ENCODE peak calls at places on chromosome 1, in six cellular contexts. U is GM20000, A is chondrocyte, Q is HFFc6, C is choroid plexus epithelial cell, O is nephron progenitor cell. V is an unnamed sample.

GRCh38 chr1:113758631-113759340 is 500 bp downstream of the PHTF1 start:
- DNase-seq in U (peak), A (no peak), Q (peak), C (peak), O (peak), V (peak)

GRCh38 chr1:67304023-67304422 is 3.6 kb upstream of the IL12RB2 start:
- DNase-seq in U (no peak), A (no peak), Q (no peak), C (no peak), O (no peak), V (no peak)

GRCh38 chr1:58442114-58442513 is 104.4 kb downstream of the OMA1 start:
- DNase-seq in U (no peak), A (no peak), Q (no peak), C (peak), O (no peak), V (no peak)

GRCh38 chr1:3610165-3610822 is 1.0 kb downstream of the MEGF6 start:
- DNase-seq in U (no peak), A (no peak), Q (no peak), C (peak), O (peak), V (no peak)

GRCh38 chr1:150009604-150010387 is 730 bp downstream of the OTUD7B start:
- DNase-seq in U (peak), A (no peak), Q (peak), C (peak), O (peak), V (peak)

GRCh38 chr1:246220495-246221065 is 286.5 kb downstream of the SMYD3 start:
- DNase-seq in U (no peak), A (peak), Q (no peak), C (no peak), O (no peak), V (no peak)

GRCh38 chr1:189206617-189207016 is 1271.0 kb downstream of the BRINP3 start:
- DNase-seq in U (no peak), A (no peak), Q (no peak), C (no peak), O (no peak), V (no peak)

GRCh38 chr1:63575340-63575826 is 17.8 kb upstream of the PGM1 start:
- DNase-seq in U (no peak), A (no peak), Q (peak), C (peak), O (no peak), V (peak)

GRCh38 chr1:150549496-150550221 is 451 bp downstream of the ADAMTSL4 start:
- DNase-seq in U (no peak), A (no peak), Q (no peak), C (no peak), O (peak), V (peak)

GRCh38 chr1:56566040-56566774 is 13.2 kb downstream of the PLPP3 start:
- DNase-seq in U (no peak), A (no peak), Q (no peak), C (no peak), O (no peak), V (no peak)

GRCh38 chr1:6178751-6179563 is 1.2 kb downstream of the CHD5 start:
- DNase-seq in U (peak), A (no peak), Q (no peak), C (no peak), O (peak), V (no peak)

GRCh38 chr1:211928993-211929637 is 98.6 kb upstream of the LPGAT1 start:
- DNase-seq in U (no peak), A (no peak), Q (no peak), C (peak), O (no peak), V (peak)

DNA sequence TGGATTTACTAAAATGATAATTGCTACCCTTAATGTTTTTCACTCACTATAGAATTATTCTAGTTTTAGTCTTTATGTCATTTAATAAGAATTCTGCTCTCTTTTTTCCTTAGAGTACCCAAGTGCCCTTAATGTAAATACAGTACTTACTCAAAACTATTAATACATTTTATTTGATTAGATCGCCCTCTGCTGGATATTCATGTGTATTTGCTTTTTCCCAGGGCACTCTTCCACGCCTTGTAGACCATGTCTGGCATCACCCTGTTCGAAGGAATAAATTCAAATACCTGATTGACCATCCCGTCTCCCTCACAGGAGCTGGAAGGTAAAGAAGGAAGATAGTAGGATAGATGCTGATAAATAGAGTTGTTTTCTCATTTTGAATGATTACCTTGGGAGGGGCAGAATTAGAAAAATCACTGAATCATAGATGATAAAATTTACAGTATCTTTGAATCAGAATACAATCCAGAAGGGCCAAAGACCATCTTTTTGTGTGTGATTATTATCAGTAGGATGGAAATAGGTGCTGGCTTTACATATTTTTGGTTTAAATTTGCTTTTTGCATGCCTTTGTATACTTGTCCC is 4.1 kb downstream of the AXDND1 start:
- DNase-seq in U (peak), A (no peak), Q (peak), C (peak), O (peak), V (peak)
- TF ChIP-seq CTCF in U (peak), A (peak), Q (peak), C (peak), O (peak), V (peak)

DNA sequence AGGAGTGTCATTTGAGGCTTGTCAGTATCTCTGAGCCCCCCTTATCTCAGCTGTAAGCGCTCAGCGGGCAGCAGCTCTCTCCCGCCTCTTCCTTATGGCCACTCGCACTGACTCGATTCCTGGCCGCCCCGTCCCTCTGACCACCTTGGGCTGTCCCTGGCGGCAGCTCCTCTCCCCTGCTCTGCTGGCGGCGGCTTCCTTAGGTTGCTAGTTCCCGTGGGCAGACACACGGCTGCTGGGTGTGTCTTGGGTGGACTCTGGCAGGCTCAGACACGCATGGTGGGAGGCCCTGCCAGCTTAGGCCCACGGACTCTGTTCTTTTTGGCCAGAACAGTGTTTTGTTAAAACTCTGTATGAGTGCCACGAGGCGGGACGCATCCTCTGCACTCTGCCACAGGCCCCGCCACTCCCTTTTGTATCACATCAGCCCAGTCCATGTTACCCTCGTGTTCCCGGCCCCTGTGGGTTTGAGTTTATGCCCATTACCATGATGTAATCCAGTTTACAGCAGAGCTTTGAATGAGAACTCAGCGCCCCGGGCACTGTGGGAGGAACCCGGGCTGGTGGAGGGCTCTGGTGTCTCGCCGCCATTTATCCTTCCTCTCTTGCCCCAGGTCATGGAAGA is 45.9 kb downstream of the COQ8A start:
- DNase-seq in U (peak), A (no peak), Q (no peak), C (no peak), O (no peak), V (no peak)
- TF ChIP-seq CTCF in U (no peak), A (no peak), Q (no peak), C (no peak), O (no peak), V (no peak)

GRCh38 chr1:151887028-151887427 is 22.3 kb downstream of the THEM4 start:
- DNase-seq in U (no peak), A (no peak), Q (peak), C (peak), O (no peak), V (peak)

GRCh38 chr1:151882466-151882865 is 26.8 kb downstream of the THEM4 start:
- DNase-seq in U (no peak), A (no peak), Q (no peak), C (no peak), O (no peak), V (no peak)

GRCh38 chr1:151885479-151885878 is 23.8 kb downstream of the THEM4 start:
- DNase-seq in U (no peak), A (no peak), Q (no peak), C (no peak), O (no peak), V (no peak)

GRCh38 chr1:151875419-151876097 is 22.0 kb upstream of the THEM5 start:
- DNase-seq in U (no peak), A (no peak), Q (no peak), C (no peak), O (no peak), V (no peak)

GRCh38 chr1:151881479-151881878 is 27.8 kb downstream of the THEM4 start:
- DNase-seq in U (no peak), A (no peak), Q (no peak), C (no peak), O (no peak), V (peak)
- TF ChIP-seq CTCF in U (no peak), A (peak), Q (no peak), C (no peak), O (no peak), V (peak)

GRCh38 chr1:235093013-235093618 is 35.5 kb downstream of the TOMM20 start:
- DNase-seq in U (no peak), A (no peak), Q (peak), C (peak), O (peak), V (no peak)
- TF ChIP-seq CTCF in U (peak), A (no peak), Q (no peak), C (peak), O (no peak), V (no peak)

GRCh38 chr1:41021526-41022308 is at the start of gene SLFNL1:
- DNase-seq in U (no peak), A (no peak), Q (peak), C (peak), O (peak), V (peak)
- TF ChIP-seq CTCF in U (no peak), A (no peak), Q (no peak), C (peak), O (no peak), V (no peak)

DNA sequence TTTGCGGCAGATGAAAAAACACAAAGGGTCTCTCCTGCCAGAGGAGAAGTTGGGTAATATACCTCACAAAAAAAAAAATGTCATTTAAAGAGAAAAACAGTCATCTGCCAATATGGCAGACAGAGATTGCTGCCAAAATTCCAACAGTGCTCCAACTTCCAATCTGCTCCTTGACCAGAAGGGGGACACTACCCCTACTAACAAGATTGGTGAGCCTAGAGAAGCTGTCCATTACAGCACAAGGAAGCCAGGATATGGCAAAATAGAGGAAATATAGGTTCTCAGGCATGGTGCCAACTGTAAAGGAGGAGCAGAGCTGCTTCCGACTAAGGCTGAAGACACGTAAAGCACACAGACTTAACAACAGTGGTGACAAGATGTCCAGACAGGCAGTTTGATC is 453.5 kb downstream of the TTLL7 start:
- DNase-seq in U (no peak), A (no peak), Q (no peak), C (peak), O (no peak), V (peak)
- TF ChIP-seq CTCF in U (no peak), A (peak), Q (no peak), C (peak), O (peak), V (no peak)

DNA sequence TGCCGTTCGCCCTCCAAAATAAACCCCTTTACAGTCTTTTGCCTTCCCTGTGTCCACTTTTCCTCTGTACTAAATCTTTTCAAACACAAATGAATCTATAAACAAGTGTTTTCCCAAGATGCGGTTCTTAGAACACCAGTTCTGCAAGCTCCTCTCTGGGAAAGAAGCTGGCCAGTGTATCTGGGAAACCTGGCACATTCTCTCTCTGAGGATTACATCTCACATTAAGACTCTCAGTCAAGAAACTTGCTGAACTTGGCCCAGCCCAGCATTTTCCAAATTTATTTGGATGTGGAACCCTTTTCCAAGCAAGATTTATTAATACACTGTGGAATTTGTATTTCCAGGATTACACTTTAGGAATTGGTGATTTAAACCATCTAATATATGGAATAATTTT is 105.7 kb downstream of the ZNF281 start:
- DNase-seq in U (no peak), A (no peak), Q (no peak), C (no peak), O (no peak), V (no peak)
- TF ChIP-seq CTCF in U (no peak), A (no peak), Q (no peak), C (no peak), O (no peak), V (no peak)

DNA sequence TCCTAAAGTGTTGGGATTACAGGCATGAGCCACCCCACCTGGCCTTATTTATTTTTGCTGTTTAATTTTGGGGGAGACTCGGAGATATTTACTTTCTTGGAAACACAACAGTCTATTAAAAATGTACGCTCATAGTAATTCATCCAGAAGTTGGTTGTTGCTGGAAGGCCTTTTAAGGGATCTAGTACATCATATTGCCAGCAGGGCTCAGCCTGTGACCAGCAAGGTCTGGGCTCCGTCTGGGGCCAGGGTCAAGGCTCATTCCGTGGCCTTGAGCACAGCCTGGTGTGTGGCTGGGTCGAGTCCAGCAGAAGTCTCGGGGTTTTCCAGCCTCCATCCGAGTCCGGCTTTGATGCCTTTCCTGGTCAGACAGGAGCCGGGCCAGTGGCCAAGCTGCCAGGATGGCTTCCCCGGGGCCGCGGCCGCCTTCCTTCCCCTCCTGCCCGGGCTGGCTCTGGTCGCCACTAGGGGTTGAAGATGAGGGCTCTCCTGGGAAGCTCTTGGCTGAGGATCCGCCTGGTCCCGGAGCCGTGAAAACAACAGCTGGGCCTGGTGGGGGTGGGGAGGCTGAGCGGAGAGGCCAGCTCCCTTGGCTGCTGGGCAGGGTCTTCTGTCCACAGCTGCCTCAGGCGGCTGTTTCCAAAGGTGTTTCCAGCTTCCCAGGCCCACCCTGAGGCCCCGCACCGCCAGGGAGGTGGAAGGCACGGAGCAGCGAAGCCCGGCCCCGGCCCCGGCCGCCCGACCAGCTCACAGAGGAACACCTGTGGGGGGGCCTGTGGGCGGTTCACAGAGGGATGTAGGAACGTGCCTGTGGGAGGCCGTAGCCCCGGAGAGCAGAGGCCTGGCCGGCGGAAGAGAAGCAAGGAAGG is 5.1 kb upstream of the VWA1 start:
- DNase-seq in U (peak), A (peak), Q (no peak), C (peak), O (peak), V (no peak)
- TF ChIP-seq CTCF in U (no peak), A (peak), Q (no peak), C (peak), O (no peak), V (no peak)

GRCh38 chr1:225573216-225573615 is 79.7 kb downstream of the ENAH start:
- DNase-seq in U (no peak), A (no peak), Q (no peak), C (no peak), O (no peak), V (no peak)

GRCh38 chr1:225572422-225572821 is 80.5 kb downstream of the ENAH start:
- DNase-seq in U (no peak), A (no peak), Q (peak), C (peak), O (no peak), V (peak)

GRCh38 chr1:225565845-225566244 is 87.1 kb downstream of the ENAH start:
- DNase-seq in U (no peak), A (no peak), Q (no peak), C (peak), O (no peak), V (no peak)

GRCh38 chr1:225567789-225568188 is 85.1 kb downstream of the ENAH start:
- DNase-seq in U (no peak), A (no peak), Q (no peak), C (peak), O (no peak), V (peak)
- TF ChIP-seq CTCF in U (no peak), A (peak), Q (peak), C (peak), O (peak), V (peak)